ENCODE peak calls at places on chromosomes 16 and 17, in eight cellular contexts. H is HepG2, T is substantia nigra, V is body of pancreas, G is adipocyte, Y is osteocyte, N is kidney tubule cell, I is HEK293T. Q is an unnamed sample.

GRCh38 chr16:26645629-26646028 is 421.1 kb upstream of the C16orf82 start:
- DNase-seq in H (no peak), T (peak; percentile 2), V (peak; percentile 11), G (no peak), Y (peak; percentile 73), N (no peak), I (peak; percentile 42), Q (no peak)

GRCh38 chr17:72208832-72209231 is 88.0 kb downstream of the SOX9 start:
- DNase-seq in H (no peak), T (no peak), V (no peak), G (no peak), Y (no peak), N (no peak), I (no peak), Q (no peak)

GRCh38 chr16:4052096-4052495 is 64.1 kb downstream of the ADCY9 start:
- DNase-seq in H (no peak), T (no peak), V (no peak), G (no peak), Y (no peak), N (no peak), I (no peak), Q (no peak)

GRCh38 chr16:46949216-46949892 is 24.1 kb downstream of the DNAJA2 start:
- DNase-seq in H (no peak), T (no peak), V (no peak), G (peak; percentile 23), Y (no peak), N (peak; percentile 30), I (no peak), Q (no peak)

GRCh38 chr16:68147438-68147837 is 62.3 kb downstream of the NFATC3 start:
- DNase-seq in H (no peak), T (no peak), V (no peak), G (no peak), Y (no peak), N (no peak), I (no peak), Q (no peak)

GRCh38 chr17:50240876-50241275 is 33.4 kb upstream of the TMEM92 start:
- DNase-seq in H (no peak), T (no peak), V (no peak), G (no peak), Y (no peak), N (peak; percentile 25), I (no peak), Q (no peak)

GRCh38 chr17:29880031-29880430 is 50.0 kb downstream of the SSH2 start:
- DNase-seq in H (no peak), T (no peak), V (no peak), G (no peak), Y (no peak), N (no peak), I (no peak), Q (no peak)

GRCh38 chr16:50318796-50319578 is 49.8 kb downstream of the BRD7 start:
- DNase-seq in H (no peak), T (no peak), V (no peak), G (no peak), Y (no peak), N (peak; percentile 15), I (no peak), Q (no peak)

GRCh38 chr17:67585077-67585602 is 132.6 kb upstream of the NOL11 start:
- DNase-seq in H (no peak), T (no peak), V (no peak), G (no peak), Y (no peak), N (peak; percentile 19), I (peak; percentile 66), Q (no peak)

GRCh38 chr16:31475949-31476304 is 4.0 kb downstream of the TGFB1I1 start:
- DNase-seq in H (no peak), T (no peak), V (no peak), G (no peak), Y (no peak), N (no peak), I (no peak), Q (no peak)

GRCh38 chr17:47978324-47978723 is 7.4 kb downstream of the CDK5RAP3 start:
- DNase-seq in H (peak; percentile 51), T (no peak), V (peak; percentile 58), G (peak; percentile 84), Y (no peak), N (peak; percentile 54), I (peak; percentile 83), Q (peak; percentile 42)

GRCh38 chr16:69566437-69567030 is 768 bp downstream of the NFAT5 start:
- DNase-seq in H (peak; percentile 40), T (peak; percentile 49), V (peak; percentile 57), G (peak; percentile 79), Y (no peak), N (peak; percentile 70), I (peak; percentile 43), Q (no peak)

Q was measured in naive B cell.